ENCODE peak calls at places on chromosome 6, in five cellular contexts. E is PC-9, Q is colonic mucosa, O is prostate gland, S is GM23248. N is an unnamed sample.

GRCh38 chr6:48087448-48087847 is 23.5 kb downstream of the PTCHD4 start:
- DNase-seq in E (no peak), Q (no peak), O (no peak), S (peak), N (no peak)

GRCh38 chr6:9628819-9629218 is 786.1 kb downstream of the TFAP2A start:
- DNase-seq in E (no peak), Q (no peak), O (no peak), S (peak), N (peak)

GRCh38 chr6:156021746-156022396 is 566.2 kb upstream of the NOX3 start:
- DNase-seq in E (no peak), Q (no peak), O (no peak), S (peak), N (no peak)

GRCh38 chr6:14255916-14256315 is 138.3 kb downstream of the CD83 start:
- DNase-seq in E (no peak), Q (no peak), O (no peak), S (no peak), N (no peak)

GRCh38 chr6:127516676-127517273 is 2.4 kb downstream of the MTCL3 start:
- DNase-seq in E (peak), Q (peak), O (no peak), S (peak), N (peak)

GRCh38 chr6:15183979-15184378 is 61.9 kb upstream of the JARID2 start:
- DNase-seq in E (no peak), Q (no peak), O (no peak), S (no peak), N (no peak)

GRCh38 chr6:170075659-170076223 is 215.1 kb downstream of the DLL1 start:
- DNase-seq in E (no peak), Q (no peak), O (no peak), S (no peak), N (no peak)

GRCh38 chr6:20180935-20181334 is 31.3 kb downstream of the MBOAT1 start:
- DNase-seq in E (no peak), Q (no peak), O (no peak), S (peak), N (no peak)

GRCh38 chr6:24910850-24911712 is 24.7 kb downstream of the RIPOR2 start:
- DNase-seq in E (peak), Q (no peak), O (peak), S (peak), N (no peak)

GRCh38 chr6:6008648-6009421 is 2.1 kb upstream of the NRN1 start:
- DNase-seq in E (no peak), Q (peak), O (no peak), S (peak), N (peak)

GRCh38 chr6:83861077-83861476 is 1.6 kb downstream of the CYB5R4 start:
- DNase-seq in E (no peak), Q (no peak), O (no peak), S (no peak), N (no peak)

GRCh38 chr6:20542927-20543602 is 8.8 kb downstream of the CDKAL1 start:
- DNase-seq in E (no peak), Q (no peak), O (no peak), S (peak), N (peak)

GRCh38 chr6:109486068-109486467 is 3.0 kb upstream of the ZBTB24 start:
- DNase-seq in E (no peak), Q (peak), O (no peak), S (no peak), N (no peak)

GRCh38 chr6:33927112-33927511 is 123.3 kb upstream of the MLN start:
- DNase-seq in E (no peak), Q (no peak), O (no peak), S (peak), N (no peak)

GRCh38 chr6:152316024-152316423 is 321.1 kb downstream of the SYNE1 start:
- DNase-seq in E (no peak), Q (no peak), O (no peak), S (peak), N (no peak)

GRCh38 chr6:139977887-139978332 is 603.5 kb upstream of the CITED2 start:
- DNase-seq in E (peak), Q (no peak), O (peak), S (peak), N (peak)

GRCh38 chr6:152135755-152136448 is 328.4 kb downstream of the ESR1 start:
- DNase-seq in E (no peak), Q (no peak), O (no peak), S (no peak), N (no peak)

GRCh38 chr6:98579089-98579488 is 255.3 kb upstream of the POU3F2 start:
- DNase-seq in E (no peak), Q (no peak), O (no peak), S (peak), N (no peak)

GRCh38 chr6:124792386-124792785 is 169.9 kb upstream of the RNF217 start:
- DNase-seq in E (no peak), Q (no peak), O (no peak), S (no peak), N (peak)

GRCh38 chr6:104483225-104483834 is 376.4 kb downstream of the HACE1 start:
- DNase-seq in E (no peak), Q (no peak), O (no peak), S (peak), N (peak)

GRCh38 chr6:27837636-27838512 is 74.3 kb downstream of the OR2B2 start:
- DNase-seq in E (peak), Q (peak), O (peak), S (peak), N (peak)

GRCh38 chr6:103183831-103184411 is 1675.8 kb downstream of the HACE1 start:
- DNase-seq in E (no peak), Q (no peak), O (no peak), S (no peak), N (no peak)

GRCh38 chr6:93419304-93420162 is at the start of gene EPHA7:
- DNase-seq in E (peak), Q (peak), O (peak), S (peak), N (peak)

GRCh38 chr6:147856687-147857086 is 348.2 kb downstream of the SAMD5 start:
- DNase-seq in E (no peak), Q (no peak), O (no peak), S (no peak), N (no peak)

GRCh38 chr6:4412488-4412887 is 277.1 kb upstream of the ECI2 start:
- DNase-seq in E (no peak), Q (no peak), O (no peak), S (no peak), N (no peak)

DNA sequence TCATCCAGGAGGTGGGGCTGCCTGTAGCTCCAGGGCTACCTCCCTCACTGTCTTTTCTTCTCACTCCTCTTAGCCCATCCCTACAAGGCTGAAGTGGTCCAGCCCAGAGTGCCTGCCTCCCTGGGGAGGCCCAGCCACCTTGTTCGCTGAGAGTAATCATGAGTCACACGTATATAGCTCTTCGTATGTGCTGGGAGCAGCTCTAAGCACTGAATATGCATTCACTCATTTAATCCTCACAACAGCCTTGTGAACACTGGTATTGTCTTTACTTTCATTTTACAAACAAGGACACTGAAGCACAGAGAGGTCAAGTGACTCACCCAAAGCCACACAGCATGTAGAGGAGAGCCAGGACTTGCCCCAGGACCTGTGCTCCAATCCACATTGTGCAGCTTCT is 14.7 kb upstream of the CCDC167 start:
- DNase-seq in E (no peak), Q (no peak), O (no peak), S (peak), N (peak)
- H3K27ac ChIP-seq in E (no peak), Q (no peak), O (no peak), S (no peak), N (no peak)

GRCh38 chr6:30760537-30760936 is 16.2 kb upstream of the IER3 start:
- DNase-seq in E (no peak), Q (no peak), O (no peak), S (no peak), N (no peak)

GRCh38 chr6:30757261-30757935 is 13.1 kb upstream of the IER3 start:
- DNase-seq in E (no peak), Q (no peak), O (no peak), S (no peak), N (no peak)

GRCh38 chr6:30763155-30763617 is 18.8 kb upstream of the IER3 start:
- DNase-seq in E (no peak), Q (no peak), O (no peak), S (no peak), N (no peak)

GRCh38 chr6:30761791-30762429 is 17.6 kb upstream of the IER3 start:
- DNase-seq in E (no peak), Q (no peak), O (no peak), S (no peak), N (no peak)

DNA sequence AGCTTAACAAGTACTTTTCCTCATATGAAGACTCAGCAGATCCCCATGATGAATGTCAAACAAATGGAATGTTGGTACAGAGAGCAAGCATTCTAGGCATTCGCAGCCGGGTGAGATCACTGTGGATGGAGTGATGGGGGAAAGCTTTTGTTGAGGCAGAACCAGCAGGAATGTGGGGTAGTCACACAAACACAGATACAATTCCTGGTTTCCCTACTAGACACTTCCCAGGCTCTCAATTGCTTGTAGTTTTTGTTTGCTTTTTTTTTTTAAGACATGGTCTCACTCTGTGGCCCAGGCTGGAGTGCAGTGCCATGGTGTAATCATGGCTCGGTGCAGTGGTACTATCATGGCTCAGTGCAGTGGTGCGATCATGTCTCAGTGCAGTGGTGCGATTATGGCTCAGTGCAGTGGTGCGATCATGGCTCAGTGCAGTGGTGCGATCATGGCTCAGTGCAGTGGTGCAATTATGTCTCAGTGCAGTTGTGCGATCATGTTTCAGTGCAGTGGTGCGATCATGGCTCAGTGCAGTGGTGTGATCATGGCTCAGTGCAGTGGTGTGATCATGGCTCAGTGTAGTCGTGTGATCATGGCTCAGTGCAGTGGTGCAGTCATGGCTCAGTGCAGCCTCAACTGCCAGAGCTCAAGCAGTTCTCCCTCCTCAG is 15.4 kb upstream of the IER3 start:
- DNase-seq in E (peak), Q (no peak), O (no peak), S (peak), N (peak)
- H3K27ac ChIP-seq in E (peak), Q (no peak), O (no peak), S (peak), N (no peak)

GRCh38 chr6:79898076-79898475 is 49.3 kb downstream of the ELOVL4 start:
- DNase-seq in E (no peak), Q (no peak), O (no peak), S (no peak), N (no peak)
- H3K27ac ChIP-seq in E (no peak), Q (no peak), O (no peak), S (no peak), N (no peak)

GRCh38 chr6:89679215-89680120 is 40.9 kb upstream of the LYRM2 start:
- DNase-seq in E (no peak), Q (no peak), O (no peak), S (no peak), N (no peak)
- H3K27ac ChIP-seq in E (no peak), Q (no peak), O (no peak), S (no peak), N (no peak)

DNA sequence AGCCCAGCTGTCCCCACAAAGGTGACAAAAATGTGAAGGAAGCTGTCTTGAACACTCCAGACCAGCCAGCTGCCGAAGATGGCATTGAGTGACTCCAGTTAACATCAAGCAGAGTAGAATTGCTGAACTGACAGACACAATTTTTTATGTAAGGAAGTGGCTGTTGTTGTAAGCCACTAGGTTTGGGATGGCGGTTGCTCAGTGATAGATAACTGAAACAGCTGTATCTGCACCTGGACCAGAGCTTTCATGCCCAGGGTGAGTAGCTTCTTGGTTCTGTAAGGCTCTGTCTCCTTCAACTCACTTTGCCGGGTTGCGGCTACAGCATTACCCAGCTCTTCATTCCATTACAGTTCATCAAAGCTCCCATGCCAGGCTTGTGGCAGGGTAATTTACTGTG is 49.7 kb upstream of the DDR1 start:
- DNase-seq in E (no peak), Q (no peak), O (no peak), S (no peak), N (no peak)
- H3K27ac ChIP-seq in E (no peak), Q (no peak), O (no peak), S (no peak), N (no peak)

GRCh38 chr6:26204332-26205160 is 117.3 kb downstream of the HFE start:
- DNase-seq in E (peak), Q (peak), O (peak), S (peak), N (peak)

GRCh38 chr6:26202811-26203583 is 115.8 kb downstream of the HFE start:
- DNase-seq in E (no peak), Q (no peak), O (no peak), S (no peak), N (no peak)

GRCh38 chr6:26200918-26201721 is 113.9 kb downstream of the HFE start:
- DNase-seq in E (no peak), Q (no peak), O (no peak), S (no peak), N (no peak)

GRCh38 chr6:26199773-26200728 is 112.8 kb downstream of the HFE start:
- DNase-seq in E (no peak), Q (no peak), O (no peak), S (peak), N (no peak)

GRCh38 chr6:26202201-26202611 is 115.0 kb downstream of the HFE start:
- DNase-seq in E (no peak), Q (no peak), O (no peak), S (no peak), N (no peak)
- H3K27ac ChIP-seq in E (no peak), Q (no peak), O (no peak), S (no peak), N (peak)

GRCh38 chr6:137878070-137878809 is 11.2 kb downstream of the TNFAIP3 start:
- DNase-seq in E (no peak), Q (no peak), O (no peak), S (no peak), N (no peak)

GRCh38 chr6:137879885-137880430 is 12.9 kb downstream of the TNFAIP3 start:
- DNase-seq in E (no peak), Q (no peak), O (no peak), S (no peak), N (no peak)

GRCh38 chr6:137877113-137877512 is 10.1 kb downstream of the TNFAIP3 start:
- DNase-seq in E (no peak), Q (no peak), O (no peak), S (no peak), N (no peak)

GRCh38 chr6:137879301-137879700 is 12.2 kb downstream of the TNFAIP3 start:
- DNase-seq in E (no peak), Q (no peak), O (no peak), S (no peak), N (no peak)

DNA sequence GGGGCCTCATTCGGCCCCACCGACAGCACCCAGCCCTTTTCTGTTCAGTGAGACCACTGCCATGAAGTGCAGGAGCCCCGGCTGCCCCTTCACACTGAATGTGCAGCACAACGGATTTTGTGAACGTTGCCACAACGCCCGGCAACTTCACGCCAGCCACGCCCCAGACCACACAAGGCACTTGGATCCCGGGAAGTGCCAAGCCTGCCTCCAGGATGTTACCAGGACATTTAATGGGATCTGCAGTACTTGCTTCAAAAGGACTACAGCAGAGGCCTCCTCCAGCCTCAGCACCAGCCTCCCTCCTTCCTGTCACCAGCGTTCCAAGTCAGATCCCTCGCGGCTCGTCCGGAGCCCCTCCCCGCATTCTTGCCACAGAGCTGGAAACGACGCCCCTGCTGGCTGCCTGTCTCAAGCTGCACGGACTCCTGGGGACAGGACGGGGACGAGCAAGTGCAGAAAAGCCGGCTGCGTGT is 11.8 kb downstream of the TNFAIP3 start:
- DNase-seq in E (no peak), Q (no peak), O (peak), S (no peak), N (no peak)
- H3K27ac ChIP-seq in E (no peak), Q (no peak), O (no peak), S (no peak), N (no peak)

GRCh38 chr6:29792123-29793035 is 35.2 kb upstream of the HLA-G start:
- DNase-seq in E (peak), Q (peak), O (peak), S (peak), N (peak)
- H3K27ac ChIP-seq in E (peak), Q (no peak), O (peak), S (no peak), N (peak)